ENCODE peak calls at places on chromosomes 5 and 9, in five cellular contexts. S is stimulated activated CD4-positive, alpha-beta T cell treated with anti-CD3 and anti-CD28 coated beads, Interleukin-1b, Interleukin-23, amount 100 ng/mL, for 24 hours; N is lung microvascular endothelial cell; H is SHP77 treated with DMSO at 0.1 percent for 48 hours; B is GM18507. J is an unnamed sample.

GRCh38 chr9:124239249-124240073 is 18.3 kb upstream of the NEK6 start:
- DNase-seq in S (no peak), N (no peak), H (no peak), B (no peak), J (no peak)

GRCh38 chr5:108728566-108729305 is 19.0 kb upstream of the FER start:
- DNase-seq in S (no peak), N (peak; percentile 29), H (peak; percentile 14), B (no peak), J (no peak)

GRCh38 chr5:150034677-150035076 is 34.1 kb downstream of the HMGXB3 start:
- DNase-seq in S (no peak), N (no peak), H (no peak), B (no peak), J (peak; percentile 71)

GRCh38 chr5:104757915-104758314 is 1195.3 kb upstream of the NUDT12 start:
- DNase-seq in S (no peak), N (no peak), H (no peak), B (no peak), J (no peak)

GRCh38 chr5:148374693-148375360 is 8.9 kb upstream of the FBXO38 start:
- DNase-seq in S (no peak), N (peak; percentile 72), H (peak; percentile 13), B (no peak), J (peak; percentile 85)

GRCh38 chr5:117433841-117434240 is 859.2 kb upstream of the SEMA6A start:
- DNase-seq in S (no peak), N (no peak), H (no peak), B (no peak), J (no peak)

GRCh38 chr5:56160723-56161445 is 72.2 kb downstream of the ANKRD55 start:
- DNase-seq in S (no peak), N (no peak), H (no peak), B (no peak), J (no peak)

GRCh38 chr5:125298711-125299379 is 552.4 kb upstream of the ZNF608 start:
- DNase-seq in S (no peak), N (no peak), H (no peak), B (no peak), J (no peak)

GRCh38 chr5:73673161-73673591 is 47.2 kb downstream of the ARHGEF28 start:
- DNase-seq in S (no peak), N (peak; percentile 57), H (no peak), B (no peak), J (peak; percentile 94)

GRCh38 chr5:168479166-168479565 is 7.1 kb upstream of the RARS1 start:
- DNase-seq in S (no peak), N (no peak), H (no peak), B (no peak), J (no peak)

GRCh38 chr5:38830521-38831051 is 15.2 kb upstream of the OSMR start:
- DNase-seq in S (no peak), N (no peak), H (no peak), B (no peak), J (no peak)

GRCh38 chr5:90709323-90710148 is 150.9 kb downstream of the ADGRV1 start:
- DNase-seq in S (no peak), N (peak; percentile 56), H (peak; percentile 4), B (no peak), J (peak; percentile 64)

GRCh38 chr5:133421394-133421793 is 190.9 kb downstream of the FSTL4 start:
- DNase-seq in S (no peak), N (peak; percentile 56), H (no peak), B (no peak), J (no peak)